ENCODE peak calls at places on chromosomes 13 and 19, in seven cellular contexts. One of them, this sample, is unnamed.

GRCh38 chr13:27406178-27406939 is 18.1 kb upstream of the GTF3A start:
- DNase-seq in tibial nerve: no peak
- DNase-seq in DND-41: peak; percentile 43
- DNase-seq in GM12865: peak; percentile 52
- DNase-seq in lower leg skin: no peak
- DNase-seq in heart right ventricle: no peak
- DNase-seq in Peyer's patch: no peak
- DNase-seq in this sample: peak; percentile 59

GRCh38 chr19:29936409-29936808 is 5.6 kb upstream of the URI1 start:
- DNase-seq in lower leg skin: no peak
- DNase-seq in heart right ventricle: no peak
- DNase-seq in GM12865: peak; percentile 26
- DNase-seq in DND-41: no peak
- DNase-seq in Peyer's patch: no peak
- DNase-seq in tibial nerve: no peak
- DNase-seq in this sample: no peak

GRCh38 chr13:99863789-99864626 is 107.6 kb downstream of the ZIC5 start:
- DNase-seq in Peyer's patch: no peak
- DNase-seq in DND-41: no peak
- DNase-seq in lower leg skin: no peak
- DNase-seq in GM12865: no peak
- DNase-seq in heart right ventricle: no peak
- DNase-seq in tibial nerve: no peak
- DNase-seq in this sample: no peak

GRCh38 chr13:38888309-38888708 is 102.3 kb downstream of the STOML3 start:
- DNase-seq in Peyer's patch: no peak
- DNase-seq in tibial nerve: no peak
- DNase-seq in GM12865: no peak
- DNase-seq in DND-41: no peak
- DNase-seq in heart right ventricle: no peak
- DNase-seq in lower leg skin: no peak
- DNase-seq in this sample: peak; percentile 37

GRCh38 chr13:98535501-98536357 is 41.2 kb downstream of the STK24 start:
- DNase-seq in tibial nerve: no peak
- DNase-seq in GM12865: no peak
- DNase-seq in lower leg skin: no peak
- DNase-seq in DND-41: no peak
- DNase-seq in Peyer's patch: no peak
- DNase-seq in heart right ventricle: no peak
- DNase-seq in this sample: peak; percentile 19

GRCh38 chr13:98014766-98015165 is 61.3 kb downstream of the IPO5 start:
- DNase-seq in GM12865: no peak
- DNase-seq in heart right ventricle: no peak
- DNase-seq in tibial nerve: no peak
- DNase-seq in lower leg skin: no peak
- DNase-seq in DND-41: no peak
- DNase-seq in Peyer's patch: no peak
- DNase-seq in this sample: peak; percentile 94

GRCh38 chr19:39996218-39996810 is 546 bp upstream of the ZNF546 start:
- DNase-seq in lower leg skin: peak; percentile 21
- DNase-seq in tibial nerve: no peak
- DNase-seq in Peyer's patch: no peak
- DNase-seq in heart right ventricle: no peak
- DNase-seq in GM12865: peak; percentile 66
- DNase-seq in DND-41: peak; percentile 54
- DNase-seq in this sample: peak; percentile 66

GRCh38 chr19:51600940-51601575 is 29.1 kb downstream of the SIGLEC5 start:
- DNase-seq in tibial nerve: no peak
- DNase-seq in heart right ventricle: no peak
- DNase-seq in lower leg skin: no peak
- DNase-seq in GM12865: peak; percentile 82
- DNase-seq in Peyer's patch: no peak
- DNase-seq in DND-41: no peak
- DNase-seq in this sample: no peak

GRCh38 chr13:109945206-109945960 is 159.0 kb upstream of the IRS2 start:
- DNase-seq in Peyer's patch: no peak
- DNase-seq in GM12865: no peak
- DNase-seq in heart right ventricle: no peak
- DNase-seq in tibial nerve: no peak
- DNase-seq in lower leg skin: no peak
- DNase-seq in DND-41: no peak
- DNase-seq in this sample: peak; percentile 95

DNA sequence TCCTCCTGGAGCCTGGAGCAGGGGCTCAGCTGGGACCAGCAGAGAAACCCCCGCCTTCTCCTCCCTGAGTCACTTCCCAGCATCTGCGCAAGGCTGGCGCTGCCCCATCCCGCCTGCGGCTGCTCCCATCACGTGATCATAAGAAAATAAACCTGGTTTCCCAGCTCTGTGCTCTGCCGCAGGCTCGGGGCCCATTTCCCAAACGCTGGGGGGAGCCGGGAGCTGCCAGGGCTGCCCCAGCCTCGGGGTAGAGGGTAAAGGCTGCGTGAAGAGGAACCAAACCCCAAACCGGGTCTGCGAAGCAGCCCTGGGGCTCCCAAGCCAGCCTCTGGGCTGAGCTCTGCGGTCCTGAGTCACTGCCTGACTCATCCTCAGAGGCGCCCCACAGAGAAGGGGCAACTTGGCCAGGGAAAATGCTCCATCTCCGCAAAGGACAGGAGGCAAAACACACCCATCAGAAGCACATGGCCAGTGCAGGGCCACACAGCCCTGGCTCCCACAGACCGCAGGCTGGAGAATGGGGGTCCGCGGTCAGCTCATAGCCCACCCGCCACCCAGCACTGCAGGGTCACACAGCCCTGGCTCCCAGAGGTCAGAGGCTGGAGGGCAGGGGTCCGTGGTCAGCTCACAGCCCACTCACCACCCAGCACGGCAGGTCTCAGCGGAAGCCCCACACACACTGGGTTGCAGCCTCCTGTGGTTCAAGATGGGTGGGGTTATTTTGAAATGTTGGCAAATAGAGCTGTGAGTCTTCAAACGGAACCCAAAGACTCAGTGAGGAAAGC is 67.1 kb downstream of the RASA3 start:
- DNase-seq in heart right ventricle: peak; percentile 82
- DNase-seq in DND-41: no peak
- DNase-seq in GM12865: peak; percentile 79
- DNase-seq in lower leg skin: peak; percentile 82
- DNase-seq in Peyer's patch: peak; percentile 70
- DNase-seq in tibial nerve: peak; percentile 70
- DNase-seq in this sample: peak; percentile 98
- H3K4me3 ChIP-seq in heart right ventricle: peak overlapping the region; percentile 16
- H3K4me3 ChIP-seq in DND-41: no peak overlapping the region
- H3K4me3 ChIP-seq in GM12865: peak overlapping the region; percentile 63
- H3K4me3 ChIP-seq in lower leg skin: no peak overlapping the region
- H3K4me3 ChIP-seq in Peyer's patch: peak overlapping the region; percentile 40
- H3K4me3 ChIP-seq in tibial nerve: peak overlapping the region; percentile 40
- H3K4me3 ChIP-seq in this sample: peak overlapping the region; percentile 37

GRCh38 chr13:28658539-28658795 is 463 bp upstream of the POMP start:
- DNase-seq in Peyer's patch: no peak
- DNase-seq in GM12865: no peak
- DNase-seq in DND-41: no peak
- DNase-seq in lower leg skin: no peak
- DNase-seq in tibial nerve: no peak
- DNase-seq in heart right ventricle: no peak
- DNase-seq in this sample: no peak

GRCh38 chr13:28658796-28659610 is at the start of gene POMP:
- DNase-seq in heart right ventricle: peak; percentile 96
- DNase-seq in Peyer's patch: peak; percentile 93
- DNase-seq in DND-41: peak; percentile 95
- DNase-seq in tibial nerve: peak; percentile 87
- DNase-seq in lower leg skin: peak; percentile 88
- DNase-seq in GM12865: peak; percentile 95
- DNase-seq in this sample: peak; percentile 98

GRCh38 chr13:28659611-28659970 is 661 bp downstream of the POMP start:
- DNase-seq in DND-41: no peak
- DNase-seq in heart right ventricle: no peak
- DNase-seq in Peyer's patch: no peak
- DNase-seq in lower leg skin: no peak
- DNase-seq in GM12865: peak; percentile 63
- DNase-seq in tibial nerve: no peak
- DNase-seq in this sample: peak; percentile 74

GRCh38 chr13:28655566-28655965 is 3.4 kb upstream of the POMP start:
- DNase-seq in GM12865: no peak
- DNase-seq in heart right ventricle: no peak
- DNase-seq in DND-41: no peak
- DNase-seq in tibial nerve: no peak
- DNase-seq in Peyer's patch: no peak
- DNase-seq in lower leg skin: no peak
- DNase-seq in this sample: peak; percentile 79

DNA sequence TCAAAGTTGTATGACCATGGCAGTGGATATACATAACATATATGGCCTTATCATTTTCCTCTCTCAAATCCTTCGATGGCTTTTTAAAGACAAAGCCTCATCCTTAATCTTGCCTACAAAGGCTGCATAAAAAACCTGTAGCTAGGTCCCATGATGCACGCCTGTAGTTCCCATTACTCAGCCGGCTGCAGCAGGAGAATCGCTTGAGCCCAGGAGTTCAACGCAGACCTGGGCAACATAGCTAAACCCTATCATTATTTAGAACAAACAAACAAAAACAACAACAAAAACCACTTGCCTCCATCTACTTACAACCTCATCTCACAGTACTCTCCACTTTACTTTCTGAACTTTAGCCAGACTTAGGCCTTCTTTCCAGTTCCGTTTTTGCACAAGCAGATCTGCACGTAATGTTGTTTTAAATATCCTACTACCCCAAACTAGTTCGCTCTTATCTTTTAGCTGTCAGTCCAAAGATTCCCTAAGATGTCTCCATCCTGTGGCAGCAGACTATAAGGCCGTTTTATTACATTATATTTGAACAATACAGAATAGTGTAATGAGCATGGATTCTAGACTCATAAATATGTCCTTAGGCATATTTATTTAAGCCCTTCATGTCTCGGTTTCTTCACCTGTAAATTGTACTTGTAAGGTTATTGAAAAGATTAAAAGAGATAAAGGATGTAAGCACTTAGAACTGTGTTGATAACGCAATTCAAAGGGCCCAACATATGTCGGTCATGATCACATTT is 969 bp upstream of the POMP start:
- DNase-seq in heart right ventricle: no peak
- DNase-seq in DND-41: no peak
- DNase-seq in Peyer's patch: no peak
- DNase-seq in GM12865: peak; percentile 58
- DNase-seq in tibial nerve: no peak
- DNase-seq in lower leg skin: no peak
- DNase-seq in this sample: peak; percentile 61
- TF ChIP-seq CTCF in heart right ventricle: peak; percentile 50
- TF ChIP-seq CTCF in DND-41: peak; percentile 47
- TF ChIP-seq CTCF in Peyer's patch: peak; percentile 29
- TF ChIP-seq CTCF in GM12865: no peak
- TF ChIP-seq CTCF in tibial nerve: peak; percentile 11
- TF ChIP-seq CTCF in lower leg skin: no peak
- TF ChIP-seq CTCF in this sample: peak; percentile 7

DNA sequence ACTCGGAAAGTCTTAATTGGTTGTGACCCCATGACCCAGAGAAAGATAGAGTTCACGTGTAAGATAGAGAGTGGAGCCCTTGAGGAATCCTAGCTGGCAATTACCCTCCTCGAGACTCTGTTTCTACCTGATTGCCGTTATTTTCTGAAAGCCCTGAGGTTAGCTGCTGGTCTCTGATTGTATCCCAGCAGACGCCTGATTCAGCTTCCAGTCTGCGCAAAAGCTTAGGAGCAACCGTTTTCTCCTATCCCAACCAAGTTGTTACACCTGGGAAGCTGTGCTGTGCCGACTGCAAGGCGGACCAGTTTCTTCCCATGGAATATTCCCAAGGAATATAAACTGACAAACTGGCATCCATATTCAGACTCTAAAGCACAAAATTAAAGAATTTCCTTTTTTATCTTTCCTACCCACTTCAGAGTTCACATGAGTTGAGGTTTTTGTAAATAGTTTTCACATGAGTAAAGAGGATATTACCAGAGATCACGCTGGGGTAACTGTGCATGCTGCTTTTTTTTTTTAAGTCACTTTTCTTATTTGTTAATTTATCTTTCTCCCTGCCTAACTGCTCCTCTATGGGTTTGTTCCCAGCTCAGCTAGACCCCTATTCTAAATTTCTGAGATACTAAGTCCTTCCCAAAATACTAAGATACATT is 1.5 kb upstream of the TRPC4 start:
- DNase-seq in tibial nerve: no peak
- DNase-seq in heart right ventricle: no peak
- DNase-seq in lower leg skin: no peak
- DNase-seq in DND-41: no peak
- DNase-seq in Peyer's patch: no peak
- DNase-seq in GM12865: no peak
- DNase-seq in this sample: peak; percentile 74
- H3K4me3 ChIP-seq in tibial nerve: no peak overlapping the region
- H3K4me3 ChIP-seq in heart right ventricle: no peak overlapping the region
- H3K4me3 ChIP-seq in lower leg skin: no peak overlapping the region
- H3K4me3 ChIP-seq in DND-41: no peak overlapping the region
- H3K4me3 ChIP-seq in Peyer's patch: no peak overlapping the region
- H3K4me3 ChIP-seq in GM12865: no peak overlapping the region
- H3K4me3 ChIP-seq in this sample: peak overlapping the region; percentile 6

DNA sequence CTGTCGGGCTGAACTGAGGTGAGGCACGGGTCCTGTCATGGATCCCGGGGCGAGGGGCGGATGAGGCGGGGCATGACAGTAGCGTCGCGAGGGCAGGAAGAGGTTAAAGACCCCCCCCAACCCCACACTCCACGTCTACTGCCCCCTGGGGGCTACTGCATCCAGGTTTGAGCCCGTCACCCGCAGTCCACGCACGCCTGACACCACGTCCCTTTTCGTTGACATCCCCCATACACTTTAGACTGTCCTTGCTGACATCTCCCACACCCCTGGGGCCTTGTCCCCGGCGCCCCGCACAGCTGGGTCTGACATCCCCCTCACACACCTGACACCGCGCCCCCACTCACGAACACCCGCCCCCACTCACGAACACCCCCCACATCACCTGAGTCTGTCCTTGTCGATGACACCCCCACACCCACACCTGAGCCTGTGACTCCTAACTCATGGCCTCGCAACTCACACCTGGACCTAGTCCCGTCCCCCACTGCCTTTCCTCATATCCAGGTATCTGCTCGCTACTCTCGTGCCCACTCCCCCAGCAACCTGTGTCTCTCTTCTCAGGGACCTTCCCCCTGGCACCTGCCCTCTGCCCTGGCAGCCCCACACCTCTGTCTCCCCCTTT is 416 bp downstream of the SLC25A42 start:
- DNase-seq in lower leg skin: no peak
- DNase-seq in tibial nerve: no peak
- DNase-seq in heart right ventricle: no peak
- DNase-seq in DND-41: no peak
- DNase-seq in GM12865: peak; percentile 28
- DNase-seq in Peyer's patch: no peak
- DNase-seq in this sample: no peak
- TF ChIP-seq CTCF in lower leg skin: no peak
- TF ChIP-seq CTCF in tibial nerve: no peak
- TF ChIP-seq CTCF in heart right ventricle: peak; percentile 35
- TF ChIP-seq CTCF in DND-41: peak; percentile 66
- TF ChIP-seq CTCF in GM12865: peak; percentile 49
- TF ChIP-seq CTCF in Peyer's patch: no peak
- TF ChIP-seq CTCF in this sample: peak; percentile 8